ENCODE peak calls at places on chromosome 6, in five cellular contexts. U is CD4-positive, alpha-beta memory T cell; X is NT2/D1; D is breast epithelium; E is naive thymus-derived CD4-positive, alpha-beta T cell. L is an unnamed sample. For H3K9me3, the result is how much of the 10 kb centered on the place peaks cover.

GRCh38 chr6:39302669-39303424 is 11.4 kb downstream of the KCNK17 start:
- DNase-seq in U (peak), X (peak), D (peak), E (peak), L (peak)

GRCh38 chr6:157381631-157382621 is 936 bp downstream of the ZDHHC14 start:
- DNase-seq in D (peak), X (no peak), E (peak), U (peak), L (peak)

GRCh38 chr6:33856655-33857054 is 52.9 kb upstream of the MLN start:
- DNase-seq in U (peak), D (no peak), E (peak), X (no peak), L (no peak)

GRCh38 chr6:57262491-57262890 is 40.4 kb upstream of the RAB23 start:
- DNase-seq in D (peak), E (no peak), U (no peak), X (no peak), L (no peak)

GRCh38 chr6:157977176-157977804 is 4.4 kb upstream of the SYNJ2 start:
- DNase-seq in U (no peak), D (no peak), E (no peak), X (no peak), L (no peak)

GRCh38 chr6:87723727-87724078 is 21.7 kb upstream of the AKIRIN2 start:
- DNase-seq in U (no peak), D (no peak), X (no peak), E (no peak), L (no peak)

GRCh38 chr6:97850458-97851218 is 567.6 kb upstream of the MMS22L start:
- DNase-seq in U (no peak), E (no peak), X (peak), D (no peak), L (no peak)

GRCh38 chr6:104828478-104828877 is 31.2 kb downstream of the HACE1 start:
- DNase-seq in E (no peak), X (no peak), U (no peak), D (no peak), L (no peak)

GRCh38 chr6:16481680-16482079 is 243.3 kb downstream of the GMPR start:
- DNase-seq in D (no peak), E (peak), U (peak), X (no peak), L (peak)

GRCh38 chr6:12884983-12885382 is 168.4 kb downstream of the PHACTR1 start:
- DNase-seq in E (no peak), U (no peak), X (no peak), D (no peak), L (no peak)

GRCh38 chr6:57162008-57162407 is 10.1 kb upstream of the BAG2 start:
- DNase-seq in X (no peak), D (no peak), E (no peak), U (no peak), L (no peak)

GRCh38 chr6:38571721-38572120 is 68.0 kb downstream of the BTBD9 start:
- DNase-seq in U (no peak), D (no peak), E (no peak), X (no peak), L (no peak)

GRCh38 chr6:131251593-131252204 is 116.4 kb downstream of the AKAP7 start:
- DNase-seq in X (no peak), D (no peak), E (no peak), U (no peak), L (no peak)

GRCh38 chr6:30287139-30287538 is 39.6 kb upstream of the TRIM39 start:
- DNase-seq in E (no peak), X (no peak), D (no peak), U (no peak), L (no peak)
- H3K9me3 ChIP-seq in E (under half), X (half or more), D (under half), U (under half), L (under half)

GRCh38 chr6:122491915-122492537 is 20.4 kb upstream of the SERINC1 start:
- DNase-seq in E (peak), U (peak), D (peak), X (peak), L (peak)
- H3K9me3 ChIP-seq in E (under half), U (under half), D (under half), X (under half), L (under half)

DNA sequence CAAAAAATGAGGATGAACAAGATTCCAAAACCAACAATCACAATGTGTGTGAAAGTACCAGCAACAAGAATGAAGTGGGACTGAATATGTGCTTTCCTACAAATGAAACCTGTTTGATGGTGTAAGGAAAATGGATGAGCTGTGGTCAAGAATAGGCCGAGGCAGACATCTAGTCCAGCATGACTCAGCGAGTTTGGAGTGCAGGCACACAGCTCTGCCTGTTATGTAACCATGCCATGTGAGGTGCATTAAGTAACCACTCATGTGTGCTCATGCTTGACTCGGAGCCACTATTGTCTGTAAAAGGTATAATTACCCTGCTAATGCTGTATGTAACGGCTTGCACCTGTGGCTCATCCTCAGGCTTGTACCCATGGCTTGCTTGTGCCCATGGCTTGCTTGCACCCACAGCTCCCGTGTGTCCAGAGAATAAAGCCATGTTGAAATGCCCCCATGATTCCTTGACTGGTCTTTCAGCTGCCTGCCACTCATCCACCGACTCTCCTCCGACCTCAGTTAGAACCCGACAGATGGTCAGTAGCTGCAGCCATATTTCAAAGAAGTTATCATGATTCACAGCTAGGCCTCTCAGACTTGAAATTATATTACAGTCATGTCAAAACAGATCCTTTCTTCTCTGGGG is 98.7 kb downstream of the BACH2 start:
- DNase-seq in D (no peak), U (no peak), E (no peak), X (no peak), L (no peak)
- H3K9me3 ChIP-seq in D (under half), U (under half), E (under half), X (under half), L (under half)

DNA sequence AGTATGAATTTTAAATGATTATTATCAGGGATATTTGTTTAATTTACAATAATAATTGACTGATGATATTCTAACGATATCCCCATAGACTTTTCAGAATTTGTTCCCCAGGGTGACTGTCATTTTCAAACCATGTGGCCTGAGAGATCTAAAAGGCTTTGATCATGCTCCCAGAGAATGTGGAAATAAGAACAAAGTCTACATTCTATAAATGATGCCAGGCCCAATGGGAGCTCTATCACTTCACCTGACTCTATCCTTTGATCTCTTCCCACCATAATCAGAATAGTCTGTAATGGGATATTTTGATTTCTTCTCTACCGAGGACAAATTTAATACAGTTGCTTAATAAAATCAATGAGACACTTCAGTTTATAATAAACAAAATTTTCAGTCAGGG is 483.4 kb upstream of the IRAK1BP1 start:
- DNase-seq in U (no peak), D (no peak), E (no peak), X (no peak), L (no peak)
- H3K9me3 ChIP-seq in U (under half), D (under half), E (under half), X (under half), L (under half)

GRCh38 chr6:3085074-3085473 is 16.8 kb downstream of the RIPK1 start:
- DNase-seq in X (no peak), U (no peak), E (no peak), D (no peak), L (no peak)
- H3K9me3 ChIP-seq in X (under half), U (under half), E (under half), D (under half), L (under half)

GRCh38 chr6:164616917-164617524 is 692.4 kb downstream of the C6orf118 start:
- DNase-seq in D (no peak), U (no peak), X (no peak), E (no peak), L (no peak)

DNA sequence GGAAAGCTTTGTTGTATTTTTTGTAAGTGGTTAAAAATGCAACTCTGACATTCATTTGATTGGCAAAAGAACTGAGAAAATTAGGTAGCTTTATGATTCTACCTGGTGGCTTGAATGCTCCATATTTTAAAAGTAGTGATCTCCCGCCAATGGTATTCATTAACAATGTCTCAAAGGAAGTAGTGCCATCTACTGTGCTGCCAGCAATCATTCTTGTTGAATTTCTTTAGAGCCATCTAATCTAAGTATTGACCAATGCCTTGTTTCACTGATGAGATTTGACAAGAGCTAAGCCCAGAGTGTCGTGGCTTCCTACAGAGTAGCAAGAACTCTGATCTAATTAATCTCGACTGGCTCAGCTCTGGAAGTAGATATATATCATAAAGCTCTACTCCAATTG is 696.7 kb downstream of the C6orf118 start:
- DNase-seq in X (no peak), U (no peak), E (no peak), D (no peak), L (no peak)
- H3K9me3 ChIP-seq in X (under half), U (under half), E (under half), D (under half), L (under half)

GRCh38 chr6:76495909-76496308 is 423.4 kb upstream of the IMPG1 start:
- DNase-seq in D (no peak), X (no peak), E (no peak), U (no peak), L (no peak)
- H3K9me3 ChIP-seq in D (under half), X (under half), E (under half), U (under half), L (under half)

GRCh38 chr6:47294990-47295389 is 14.7 kb downstream of the TNFRSF21 start:
- DNase-seq in X (no peak), E (no peak), U (no peak), D (no peak), L (no peak)

GRCh38 chr6:47290124-47290834 is 19.4 kb downstream of the TNFRSF21 start:
- DNase-seq in X (no peak), E (no peak), D (no peak), U (no peak), L (no peak)

GRCh38 chr6:47292027-47292426 is 17.7 kb downstream of the TNFRSF21 start:
- DNase-seq in U (no peak), X (no peak), D (no peak), E (no peak), L (no peak)

GRCh38 chr6:47288245-47289090 is 21.2 kb downstream of the TNFRSF21 start:
- DNase-seq in X (no peak), E (no peak), D (no peak), U (no peak), L (no peak)

GRCh38 chr6:47292944-47293343 is 16.8 kb downstream of the TNFRSF21 start:
- DNase-seq in E (no peak), U (no peak), D (no peak), X (no peak), L (no peak)
- H3K9me3 ChIP-seq in E (under half), U (under half), D (under half), X (under half), L (under half)

GRCh38 chr6:135481786-135482369 is 15.7 kb downstream of the AHI1 start:
- DNase-seq in U (no peak), X (no peak), E (no peak), D (no peak), L (no peak)
- H3K9me3 ChIP-seq in U (under half), X (half or more), E (under half), D (under half), L (under half)

DNA sequence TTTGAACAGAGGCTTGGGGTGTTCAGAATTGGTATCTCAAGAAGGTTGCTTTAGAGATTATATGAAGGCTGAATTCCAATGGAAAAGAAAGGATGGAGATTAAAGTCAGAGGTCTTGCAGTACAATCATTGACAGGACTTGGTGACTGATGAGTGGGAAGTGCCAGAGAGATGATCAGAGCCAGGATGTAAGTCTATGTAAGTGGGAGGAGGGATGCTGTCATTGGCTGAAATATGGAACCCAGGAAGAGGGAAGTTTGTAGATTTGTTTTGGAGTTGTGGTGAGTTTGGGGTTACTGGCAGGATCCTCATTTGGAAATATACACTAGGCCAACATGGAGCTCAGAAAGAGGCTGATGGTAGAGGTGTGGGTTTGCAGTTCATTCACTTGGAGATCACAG is 23.9 kb upstream of the TNFAIP3 start:
- DNase-seq in U (no peak), X (no peak), D (no peak), E (no peak), L (no peak)
- H3K9me3 ChIP-seq in U (under half), X (under half), D (under half), E (under half), L (under half)

L was measured in T-helper 17 cell.